ENCODE peak calls at places on chromosomes 1 and 21, in four cellular contexts. One of them, this sample, is unnamed.
A peak's percentile ranks its signal among the peaks of the same experiment; 100 is the strongest.

GRCh38 chr1:159889821-159890252 is 10.1 kb downstream of the CFAP45 start:
- DNase-seq in activated T-helper 1 cell treated with anti-CD3 and anti-CD28 coated beads, Interleukin-12 subunit alpha, Interleukin-12 subunit beta, Interleukin-2, Interleukin-4 antibody, amounts not matched to agents 30 ng/mL and 10 ng/mL and 1 ng/mL, durations not matched to agents 14 hours and 24 hours and 36 hours: no peak
- DNase-seq in adipocyte: peak; percentile 87
- DNase-seq in NCI-H526: no peak
- DNase-seq in this sample: no peak

GRCh38 chr1:5119496-5120234 is 465.3 kb downstream of the AJAP1 start:
- DNase-seq in adipocyte: no peak
- DNase-seq in NCI-H526: peak; percentile 8
- DNase-seq in activated T-helper 1 cell treated with anti-CD3 and anti-CD28 coated beads, Interleukin-12 subunit alpha, Interleukin-12 subunit beta, Interleukin-2, Interleukin-4 antibody, amounts not matched to agents 30 ng/mL and 10 ng/mL and 1 ng/mL, durations not matched to agents 14 hours and 24 hours and 36 hours: no peak
- DNase-seq in this sample: no peak

GRCh38 chr1:112298558-112298957 is 97.5 kb upstream of the CTTNBP2NL start:
- DNase-seq in adipocyte: peak; percentile 55
- DNase-seq in activated T-helper 1 cell treated with anti-CD3 and anti-CD28 coated beads, Interleukin-12 subunit alpha, Interleukin-12 subunit beta, Interleukin-2, Interleukin-4 antibody, amounts not matched to agents 30 ng/mL and 10 ng/mL and 1 ng/mL, durations not matched to agents 14 hours and 24 hours and 36 hours: no peak
- DNase-seq in NCI-H526: peak; percentile 79
- DNase-seq in this sample: no peak

GRCh38 chr21:44549525-44550211 is 1.6 kb downstream of the KRTAP10-2 start:
- DNase-seq in adipocyte: no peak
- DNase-seq in activated T-helper 1 cell treated with anti-CD3 and anti-CD28 coated beads, Interleukin-12 subunit alpha, Interleukin-12 subunit beta, Interleukin-2, Interleukin-4 antibody, amounts not matched to agents 30 ng/mL and 10 ng/mL and 1 ng/mL, durations not matched to agents 14 hours and 24 hours and 36 hours: no peak
- DNase-seq in NCI-H526: no peak
- DNase-seq in this sample: no peak

GRCh38 chr1:102970496-102971078 is 137.7 kb downstream of the COL11A1 start:
- DNase-seq in adipocyte: peak; percentile 92
- DNase-seq in activated T-helper 1 cell treated with anti-CD3 and anti-CD28 coated beads, Interleukin-12 subunit alpha, Interleukin-12 subunit beta, Interleukin-2, Interleukin-4 antibody, amounts not matched to agents 30 ng/mL and 10 ng/mL and 1 ng/mL, durations not matched to agents 14 hours and 24 hours and 36 hours: no peak
- DNase-seq in NCI-H526: peak; percentile 74
- DNase-seq in this sample: no peak

GRCh38 chr1:220370041-220370700 is 97.9 kb upstream of the RAB3GAP2 start:
- DNase-seq in NCI-H526: no peak
- DNase-seq in activated T-helper 1 cell treated with anti-CD3 and anti-CD28 coated beads, Interleukin-12 subunit alpha, Interleukin-12 subunit beta, Interleukin-2, Interleukin-4 antibody, amounts not matched to agents 30 ng/mL and 10 ng/mL and 1 ng/mL, durations not matched to agents 14 hours and 24 hours and 36 hours: no peak
- DNase-seq in adipocyte: peak; percentile 95
- DNase-seq in this sample: no peak

GRCh38 chr1:230568008-230568407 is 74.3 kb upstream of the COG2 start:
- DNase-seq in adipocyte: no peak
- DNase-seq in activated T-helper 1 cell treated with anti-CD3 and anti-CD28 coated beads, Interleukin-12 subunit alpha, Interleukin-12 subunit beta, Interleukin-2, Interleukin-4 antibody, amounts not matched to agents 30 ng/mL and 10 ng/mL and 1 ng/mL, durations not matched to agents 14 hours and 24 hours and 36 hours: no peak
- DNase-seq in NCI-H526: peak; percentile 4
- DNase-seq in this sample: no peak

GRCh38 chr21:28608646-28609045 is 384.0 kb downstream of the LTN1 start:
- DNase-seq in activated T-helper 1 cell treated with anti-CD3 and anti-CD28 coated beads, Interleukin-12 subunit alpha, Interleukin-12 subunit beta, Interleukin-2, Interleukin-4 antibody, amounts not matched to agents 30 ng/mL and 10 ng/mL and 1 ng/mL, durations not matched to agents 14 hours and 24 hours and 36 hours: no peak
- DNase-seq in adipocyte: no peak
- DNase-seq in NCI-H526: no peak
- DNase-seq in this sample: no peak

GRCh38 chr1:59718064-59718988 is 96.4 kb upstream of the HOOK1 start:
- DNase-seq in activated T-helper 1 cell treated with anti-CD3 and anti-CD28 coated beads, Interleukin-12 subunit alpha, Interleukin-12 subunit beta, Interleukin-2, Interleukin-4 antibody, amounts not matched to agents 30 ng/mL and 10 ng/mL and 1 ng/mL, durations not matched to agents 14 hours and 24 hours and 36 hours: no peak
- DNase-seq in NCI-H526: peak; percentile 63
- DNase-seq in adipocyte: peak; percentile 45
- DNase-seq in this sample: no peak

GRCh38 chr1:2376261-2376741 is 15.1 kb downstream of the MORN1 start:
- DNase-seq in NCI-H526: no peak
- DNase-seq in adipocyte: no peak
- DNase-seq in activated T-helper 1 cell treated with anti-CD3 and anti-CD28 coated beads, Interleukin-12 subunit alpha, Interleukin-12 subunit beta, Interleukin-2, Interleukin-4 antibody, amounts not matched to agents 30 ng/mL and 10 ng/mL and 1 ng/mL, durations not matched to agents 14 hours and 24 hours and 36 hours: no peak
- DNase-seq in this sample: no peak

GRCh38 chr1:117512728-117513321 is 93.0 kb upstream of the TENT5C start:
- DNase-seq in NCI-H526: peak; percentile 70
- DNase-seq in adipocyte: peak; percentile 69
- DNase-seq in activated T-helper 1 cell treated with anti-CD3 and anti-CD28 coated beads, Interleukin-12 subunit alpha, Interleukin-12 subunit beta, Interleukin-2, Interleukin-4 antibody, amounts not matched to agents 30 ng/mL and 10 ng/mL and 1 ng/mL, durations not matched to agents 14 hours and 24 hours and 36 hours: no peak
- DNase-seq in this sample: no peak

GRCh38 chr1:243420369-243420768 is 164.5 kb downstream of the SDCCAG8 start:
- DNase-seq in activated T-helper 1 cell treated with anti-CD3 and anti-CD28 coated beads, Interleukin-12 subunit alpha, Interleukin-12 subunit beta, Interleukin-2, Interleukin-4 antibody, amounts not matched to agents 30 ng/mL and 10 ng/mL and 1 ng/mL, durations not matched to agents 14 hours and 24 hours and 36 hours: no peak
- DNase-seq in NCI-H526: no peak
- DNase-seq in adipocyte: no peak
- DNase-seq in this sample: no peak

GRCh38 chr1:162823231-162823630 is 32.7 kb downstream of the HSD17B7 start:
- DNase-seq in activated T-helper 1 cell treated with anti-CD3 and anti-CD28 coated beads, Interleukin-12 subunit alpha, Interleukin-12 subunit beta, Interleukin-2, Interleukin-4 antibody, amounts not matched to agents 30 ng/mL and 10 ng/mL and 1 ng/mL, durations not matched to agents 14 hours and 24 hours and 36 hours: no peak
- DNase-seq in NCI-H526: no peak
- DNase-seq in adipocyte: no peak
- DNase-seq in this sample: no peak

GRCh38 chr1:12527564-12527963 is 90.4 kb downstream of the DHRS3 start:
- DNase-seq in activated T-helper 1 cell treated with anti-CD3 and anti-CD28 coated beads, Interleukin-12 subunit alpha, Interleukin-12 subunit beta, Interleukin-2, Interleukin-4 antibody, amounts not matched to agents 30 ng/mL and 10 ng/mL and 1 ng/mL, durations not matched to agents 14 hours and 24 hours and 36 hours: no peak
- DNase-seq in NCI-H526: no peak
- DNase-seq in adipocyte: no peak
- DNase-seq in this sample: no peak

GRCh38 chr1:19547814-19548213 is 62.5 kb upstream of the CAPZB start:
- DNase-seq in adipocyte: no peak
- DNase-seq in activated T-helper 1 cell treated with anti-CD3 and anti-CD28 coated beads, Interleukin-12 subunit alpha, Interleukin-12 subunit beta, Interleukin-2, Interleukin-4 antibody, amounts not matched to agents 30 ng/mL and 10 ng/mL and 1 ng/mL, durations not matched to agents 14 hours and 24 hours and 36 hours: no peak
- DNase-seq in NCI-H526: no peak
- DNase-seq in this sample: no peak

GRCh38 chr1:21294266-21295058 is 4.2 kb upstream of the ECE1 start:
- DNase-seq in activated T-helper 1 cell treated with anti-CD3 and anti-CD28 coated beads, Interleukin-12 subunit alpha, Interleukin-12 subunit beta, Interleukin-2, Interleukin-4 antibody, amounts not matched to agents 30 ng/mL and 10 ng/mL and 1 ng/mL, durations not matched to agents 14 hours and 24 hours and 36 hours: peak; percentile 79
- DNase-seq in NCI-H526: no peak
- DNase-seq in adipocyte: no peak
- DNase-seq in this sample: peak; percentile 82

GRCh38 chr1:31815752-31816484 is at the start of gene SPOCD1:
- DNase-seq in activated T-helper 1 cell treated with anti-CD3 and anti-CD28 coated beads, Interleukin-12 subunit alpha, Interleukin-12 subunit beta, Interleukin-2, Interleukin-4 antibody, amounts not matched to agents 30 ng/mL and 10 ng/mL and 1 ng/mL, durations not matched to agents 14 hours and 24 hours and 36 hours: peak; percentile 74
- DNase-seq in adipocyte: peak; percentile 89
- DNase-seq in NCI-H526: peak; percentile 92
- DNase-seq in this sample: peak; percentile 77